ENCODE peak calls at places on chromosomes 13 and 19, in four cellular contexts. One of them, this sample, is unnamed.

GRCh38 chr19:29690842-29691241 is 24.2 kb downstream of the C19orf12 start:
- DNase-seq in uterus: no peak
- DNase-seq in colonic mucosa: no peak
- DNase-seq in fibroblast of mammary gland: peak
- DNase-seq in this sample: peak

GRCh38 chr13:90613076-90613795 is 734.3 kb upstream of the MIR17HG start:
- DNase-seq in uterus: no peak
- DNase-seq in colonic mucosa: no peak
- DNase-seq in fibroblast of mammary gland: no peak
- DNase-seq in this sample: no peak

GRCh38 chr13:53126803-53127202 is 98.2 kb downstream of the OLFM4 start:
- DNase-seq in uterus: peak
- DNase-seq in colonic mucosa: peak
- DNase-seq in fibroblast of mammary gland: peak
- DNase-seq in this sample: peak

GRCh38 chr13:113538689-113539058 is 45.9 kb upstream of the TFDP1 start:
- DNase-seq in uterus: no peak
- DNase-seq in colonic mucosa: no peak
- DNase-seq in fibroblast of mammary gland: no peak
- DNase-seq in this sample: no peak

GRCh38 chr19:10643166-10643967 is 10.8 kb upstream of the ILF3 start:
- DNase-seq in uterus: no peak
- DNase-seq in colonic mucosa: no peak
- DNase-seq in fibroblast of mammary gland: no peak
- DNase-seq in this sample: no peak

GRCh38 chr19:40264314-40265054 is 20.7 kb downstream of the AKT2 start:
- DNase-seq in uterus: no peak
- DNase-seq in colonic mucosa: no peak
- DNase-seq in fibroblast of mammary gland: no peak
- DNase-seq in this sample: no peak

GRCh38 chr13:50353651-50354415 is 338.6 kb downstream of the KCNRG start:
- DNase-seq in uterus: no peak
- DNase-seq in colonic mucosa: no peak
- DNase-seq in fibroblast of mammary gland: peak
- DNase-seq in this sample: peak

GRCh38 chr19:41939861-41940442 is 11.7 kb upstream of the ERFL start:
- DNase-seq in uterus: no peak
- DNase-seq in colonic mucosa: no peak
- DNase-seq in fibroblast of mammary gland: no peak
- DNase-seq in this sample: no peak

GRCh38 chr19:45758921-45759320 is 10.1 kb downstream of the SIX5 start:
- DNase-seq in uterus: no peak
- DNase-seq in colonic mucosa: no peak
- DNase-seq in fibroblast of mammary gland: no peak
- DNase-seq in this sample: no peak

GRCh38 chr19:45757696-45758095 is 11.4 kb downstream of the SIX5 start:
- DNase-seq in uterus: no peak
- DNase-seq in colonic mucosa: no peak
- DNase-seq in fibroblast of mammary gland: no peak
- DNase-seq in this sample: no peak

GRCh38 chr19:45754323-45754722 is 14.7 kb downstream of the SIX5 start:
- DNase-seq in uterus: no peak
- DNase-seq in colonic mucosa: no peak
- DNase-seq in fibroblast of mammary gland: no peak
- DNase-seq in this sample: no peak

GRCh38 chr19:45752639-45753038 is 16.4 kb downstream of the SIX5 start:
- DNase-seq in uterus: no peak
- DNase-seq in colonic mucosa: no peak
- DNase-seq in fibroblast of mammary gland: peak
- DNase-seq in this sample: no peak

GRCh38 chr19:45753548-45753947 is 15.5 kb downstream of the SIX5 start:
- DNase-seq in uterus: no peak
- DNase-seq in colonic mucosa: no peak
- DNase-seq in fibroblast of mammary gland: no peak
- DNase-seq in this sample: no peak
- TF ChIP-seq CTCF in uterus: no peak
- TF ChIP-seq CTCF in colonic mucosa: no peak
- TF ChIP-seq CTCF in fibroblast of mammary gland: no peak
- TF ChIP-seq CTCF in this sample: peak

GRCh38 chr19:1302534-1303239 is 17.0 kb downstream of the EFNA2 start:
- DNase-seq in uterus: no peak
- DNase-seq in colonic mucosa: no peak
- DNase-seq in fibroblast of mammary gland: no peak
- DNase-seq in this sample: no peak
- H3K4me3 ChIP-seq in uterus: no peak
- H3K4me3 ChIP-seq in colonic mucosa: no peak
- H3K4me3 ChIP-seq in fibroblast of mammary gland: no peak
- H3K4me3 ChIP-seq in this sample: no peak

GRCh38 chr13:24922390-24923304 is 158.7 kb downstream of the RNF17 start:
- DNase-seq in uterus: peak
- DNase-seq in colonic mucosa: peak
- DNase-seq in fibroblast of mammary gland: peak
- DNase-seq in this sample: peak
- TF ChIP-seq CTCF in uterus: peak
- TF ChIP-seq CTCF in colonic mucosa: no peak
- TF ChIP-seq CTCF in fibroblast of mammary gland: no peak
- TF ChIP-seq CTCF in this sample: no peak

DNA sequence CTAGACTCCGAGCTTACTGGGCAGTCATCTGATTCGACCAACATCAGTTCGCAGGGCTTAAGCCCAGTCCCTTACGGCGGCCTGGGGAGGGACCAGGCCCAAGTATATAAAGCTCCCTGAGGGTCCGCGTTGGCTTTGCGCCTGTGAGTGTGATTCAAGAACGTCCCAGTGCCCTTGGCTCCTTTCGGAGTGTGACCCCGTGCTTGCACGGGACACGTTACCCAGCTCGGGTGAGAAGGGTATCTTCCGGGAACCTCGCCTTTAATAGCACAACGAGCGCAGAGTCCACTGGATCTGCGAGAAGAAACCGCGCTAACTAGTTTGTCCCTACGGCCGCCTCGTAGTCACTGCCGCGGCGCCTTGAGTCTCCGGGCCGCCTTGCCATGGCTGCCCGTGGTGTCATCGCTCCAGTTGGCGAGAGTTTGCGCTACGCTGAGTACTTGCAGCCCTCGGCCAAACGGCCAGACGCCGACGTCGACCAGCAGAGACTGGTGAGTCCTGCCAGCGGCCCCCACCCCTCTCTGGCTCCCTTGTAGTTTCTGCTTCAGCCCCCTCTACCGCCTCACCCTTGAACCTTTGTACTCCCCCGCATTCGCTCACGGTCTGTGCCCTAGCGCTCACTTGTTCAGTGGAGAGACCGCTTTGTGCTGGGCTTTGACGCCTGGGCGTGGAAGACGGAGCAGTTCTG is at the start of gene DNAJC15:
- DNase-seq in uterus: peak
- DNase-seq in colonic mucosa: peak
- DNase-seq in fibroblast of mammary gland: peak
- DNase-seq in this sample: peak
- H3K4me3 ChIP-seq in uterus: peak
- H3K4me3 ChIP-seq in colonic mucosa: peak
- H3K4me3 ChIP-seq in fibroblast of mammary gland: peak
- H3K4me3 ChIP-seq in this sample: peak

DNA sequence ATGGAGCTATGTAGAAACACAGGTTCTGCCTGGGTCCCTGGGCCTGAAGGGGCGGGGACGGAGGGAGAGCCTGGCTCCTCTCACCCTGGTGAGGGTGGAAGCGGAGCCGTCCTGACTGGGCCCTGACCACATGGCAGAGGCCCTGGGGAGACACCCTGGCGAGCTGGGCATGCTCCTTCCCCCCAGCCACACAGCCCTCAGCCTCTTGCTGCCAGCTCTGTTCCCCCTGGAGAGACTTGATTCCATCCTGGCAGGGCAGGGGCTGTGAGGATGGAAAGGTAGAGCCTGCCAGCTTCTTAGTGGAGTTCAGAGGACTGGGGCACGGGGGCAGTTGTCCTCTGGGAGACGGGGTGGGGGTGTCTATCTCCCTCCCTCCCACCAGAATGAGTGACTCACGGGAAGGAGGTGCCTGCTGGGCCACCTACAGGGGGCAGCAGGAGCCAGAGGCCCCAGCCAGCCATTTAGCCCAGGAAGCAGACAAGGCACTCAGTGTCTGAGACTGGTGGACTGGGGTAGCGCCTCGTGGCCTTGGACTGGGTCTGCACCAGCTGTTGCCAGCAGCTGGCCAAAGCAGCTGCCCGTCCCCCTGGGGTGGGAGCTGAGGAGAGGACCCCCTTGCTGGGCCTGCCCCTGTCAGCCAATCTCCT is 22.8 kb upstream of the RNF17 start:
- DNase-seq in uterus: no peak
- DNase-seq in colonic mucosa: no peak
- DNase-seq in fibroblast of mammary gland: no peak
- DNase-seq in this sample: no peak
- TF ChIP-seq CTCF in uterus: no peak
- TF ChIP-seq CTCF in colonic mucosa: no peak
- TF ChIP-seq CTCF in fibroblast of mammary gland: peak
- TF ChIP-seq CTCF in this sample: peak

GRCh38 chr19:1017906-1018305 is 3.0 kb downstream of the TMEM259 start:
- DNase-seq in uterus: no peak
- DNase-seq in colonic mucosa: no peak
- DNase-seq in fibroblast of mammary gland: no peak
- DNase-seq in this sample: no peak
- H3K4me3 ChIP-seq in uterus: no peak
- H3K4me3 ChIP-seq in colonic mucosa: no peak
- H3K4me3 ChIP-seq in fibroblast of mammary gland: no peak
- H3K4me3 ChIP-seq in this sample: no peak